ENCODE peak calls at places on chromosomes 5 and 9, in six cellular contexts. N is mucosa of descending colon, D is fibroblast of pulmonary artery, K is left ventricle myocardium inferior, Y is tibial nerve, P is fibroblast of the aortic adventitia. M is an unnamed sample.

GRCh38 chr5:27217160-27217956 is 179.0 kb upstream of the CDH9 start:
- DNase-seq in N (no peak), D (no peak), K (no peak), Y (no peak), P (no peak), M (no peak)

GRCh38 chr5:150801117-150801927 is 22.8 kb downstream of the SMIM3 start:
- DNase-seq in N (no peak), D (peak; percentile 85), K (no peak), Y (peak; percentile 25), P (peak; percentile 88), M (peak; percentile 78)

GRCh38 chr5:173320259-173320658 is 8.0 kb downstream of the STC2 start:
- DNase-seq in N (no peak), D (no peak), K (peak; percentile 85), Y (no peak), P (no peak), M (no peak)

GRCh38 chr9:80059979-80060378 is 488.2 kb downstream of the TLE4 start:
- DNase-seq in N (no peak), D (no peak), K (no peak), Y (no peak), P (no peak), M (no peak)

GRCh38 chr9:9142001-9142400 is 1342.4 kb upstream of the DMAC1 start:
- DNase-seq in N (no peak), D (no peak), K (no peak), Y (no peak), P (no peak), M (no peak)

GRCh38 chr9:128412120-128412790 is 8.4 kb upstream of the CERCAM start:
- DNase-seq in N (no peak), D (peak; percentile 51), K (peak; percentile 31), Y (peak; percentile 46), P (peak; percentile 36), M (peak; percentile 61)

GRCh38 chr9:34522091-34522887 is 501 bp downstream of the ENHO start:
- DNase-seq in N (no peak), D (no peak), K (peak; percentile 27), Y (no peak), P (no peak), M (no peak)

GRCh38 chr5:148920646-148921288 is 94.4 kb downstream of the ADRB2 start:
- DNase-seq in N (no peak), D (no peak), K (no peak), Y (no peak), P (no peak), M (no peak)

GRCh38 chr5:9653811-9654210 is 23.7 kb upstream of the TAS2R1 start:
- DNase-seq in N (no peak), D (peak; percentile 95), K (peak; percentile 70), Y (no peak), P (peak; percentile 93), M (peak; percentile 97)

GRCh38 chr9:84140535-84141101 is 160.0 kb downstream of the RMI1 start:
- DNase-seq in N (peak; percentile 83), D (peak; percentile 19), K (no peak), Y (no peak), P (peak; percentile 27), M (peak; percentile 43)

GRCh38 chr9:93827545-93828330 is 127.4 kb downstream of the BARX1 start:
- DNase-seq in N (peak; percentile 52), D (peak; percentile 47), K (no peak), Y (no peak), P (peak; percentile 29), M (peak; percentile 62)

GRCh38 chr5:174327317-174327864 is 281.9 kb downstream of the NSG2 start:
- DNase-seq in N (no peak), D (peak; percentile 83), K (peak; percentile 56), Y (peak; percentile 35), P (peak; percentile 80), M (peak; percentile 88)

GRCh38 chr9:118459832-118460425 is 755.7 kb downstream of the TLR4 start:
- DNase-seq in N (no peak), D (no peak), K (no peak), Y (no peak), P (no peak), M (no peak)

GRCh38 chr5:19745247-19745646 is 242.8 kb downstream of the CDH18 start:
- DNase-seq in N (no peak), D (no peak), K (no peak), Y (no peak), P (no peak), M (no peak)

GRCh38 chr9:76456202-76456926 is 2.6 kb upstream of the GCNT1 start:
- DNase-seq in N (peak; percentile 76), D (peak; percentile 46), K (no peak), Y (no peak), P (peak; percentile 63), M (peak; percentile 57)

GRCh38 chr5:86757824-86758223 is 140.1 kb downstream of the COX7C start:
- DNase-seq in N (no peak), D (peak; percentile 4), K (no peak), Y (no peak), P (peak; percentile 5), M (no peak)

GRCh38 chr5:125655156-125655555 is 768.1 kb upstream of the GRAMD2B start:
- DNase-seq in N (no peak), D (peak; percentile 10), K (no peak), Y (no peak), P (no peak), M (no peak)

GRCh38 chr5:65815156-65815555 is 93.2 kb downstream of the NLN start:
- DNase-seq in N (no peak), D (peak; percentile 47), K (no peak), Y (no peak), P (no peak), M (no peak)

GRCh38 chr9:69342769-69343168 is 17.8 kb downstream of the ENTREP1 start:
- DNase-seq in N (no peak), D (no peak), K (no peak), Y (no peak), P (no peak), M (no peak)

GRCh38 chr5:133397986-133398645 is 214.2 kb downstream of the FSTL4 start:
- DNase-seq in N (no peak), D (no peak), K (no peak), Y (no peak), P (no peak), M (no peak)

GRCh38 chr5:157025093-157025698 is 33.7 kb downstream of the HAVCR1 start:
- DNase-seq in N (no peak), D (no peak), K (no peak), Y (no peak), P (no peak), M (no peak)

GRCh38 chr9:127910613-127911205 is 6.1 kb downstream of the ST6GALNAC4 start:
- DNase-seq in N (no peak), D (peak; percentile 34), K (no peak), Y (no peak), P (peak; percentile 48), M (peak; percentile 27)

GRCh38 chr5:116626272-116626723 is 51.7 kb upstream of the SEMA6A start:
- DNase-seq in N (no peak), D (peak; percentile 90), K (peak; percentile 68), Y (peak; percentile 97), P (peak; percentile 46), M (peak; percentile 3)

GRCh38 chr9:93686127-93686879 is 109.9 kb downstream of the PHF2 start:
- DNase-seq in N (no peak), D (no peak), K (no peak), Y (peak; percentile 2), P (no peak), M (no peak)

GRCh38 chr9:89483592-89484474 is 14.1 kb downstream of the SEMA4D start:
- DNase-seq in N (peak; percentile 87), D (no peak), K (no peak), Y (no peak), P (no peak), M (no peak)

GRCh38 chr9:126708178-126708577 is 94.5 kb downstream of the LMX1B start:
- DNase-seq in N (no peak), D (no peak), K (no peak), Y (no peak), P (no peak), M (no peak)

GRCh38 chr5:151696470-151697061 is 9.9 kb upstream of the SPARC start:
- DNase-seq in N (peak; percentile 60), D (peak; percentile 96), K (peak; percentile 61), Y (peak; percentile 58), P (peak; percentile 100), M (peak; percentile 99)

GRCh38 chr9:98998441-98999151 is 54.9 kb downstream of the COL15A1 start:
- DNase-seq in N (peak; percentile 77), D (peak; percentile 64), K (peak; percentile 89), Y (peak; percentile 81), P (peak; percentile 90), M (peak; percentile 75)

GRCh38 chr5:60677831-60678664 is 21.9 kb downstream of the DEPDC1B start:
- DNase-seq in N (no peak), D (peak; percentile 80), K (no peak), Y (no peak), P (peak; percentile 80), M (peak; percentile 79)

GRCh38 chr5:114018178-114018577 is 343.7 kb upstream of the KCNN2 start:
- DNase-seq in N (no peak), D (no peak), K (no peak), Y (no peak), P (no peak), M (peak; percentile 30)

GRCh38 chr5:40842351-40842750 is 1.2 kb downstream of the CARD6 start:
- DNase-seq in N (no peak), D (peak; percentile 33), K (no peak), Y (no peak), P (peak; percentile 51), M (peak; percentile 24)
- H3K4me3 ChIP-seq in N (no peak overlapping the region), D (peak overlapping the region; percentile 61), K (peak overlapping the region; percentile 59), Y (no peak overlapping the region), P (peak overlapping the region; percentile 69), M (peak overlapping the region; percentile 87)

DNA sequence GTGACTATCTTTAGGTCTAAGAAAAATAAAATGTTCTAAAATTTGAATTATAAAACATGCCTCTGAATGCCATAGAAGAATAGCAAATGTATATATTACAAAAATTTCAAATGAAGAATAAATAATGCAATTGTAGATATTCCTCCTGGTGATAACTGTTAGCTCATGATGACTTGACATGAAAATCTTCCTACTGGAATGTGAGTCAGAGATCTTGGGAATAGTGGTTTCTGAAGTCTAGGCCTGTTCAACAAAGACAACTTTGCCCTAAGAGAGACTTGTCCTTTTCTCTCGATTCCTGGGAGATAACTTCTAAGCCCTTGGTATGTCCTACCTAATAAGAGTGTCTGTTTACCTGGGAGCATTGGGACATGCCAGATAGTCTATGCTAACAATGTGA is 746.3 kb upstream of the RIOK2 start:
- DNase-seq in N (no peak), D (peak; percentile 4), K (no peak), Y (no peak), P (peak; percentile 7), M (no peak)
- H3K4me3 ChIP-seq in N (no peak overlapping the region), D (no peak overlapping the region), K (no peak overlapping the region), Y (no peak overlapping the region), P (no peak overlapping the region), M (no peak overlapping the region)

DNA sequence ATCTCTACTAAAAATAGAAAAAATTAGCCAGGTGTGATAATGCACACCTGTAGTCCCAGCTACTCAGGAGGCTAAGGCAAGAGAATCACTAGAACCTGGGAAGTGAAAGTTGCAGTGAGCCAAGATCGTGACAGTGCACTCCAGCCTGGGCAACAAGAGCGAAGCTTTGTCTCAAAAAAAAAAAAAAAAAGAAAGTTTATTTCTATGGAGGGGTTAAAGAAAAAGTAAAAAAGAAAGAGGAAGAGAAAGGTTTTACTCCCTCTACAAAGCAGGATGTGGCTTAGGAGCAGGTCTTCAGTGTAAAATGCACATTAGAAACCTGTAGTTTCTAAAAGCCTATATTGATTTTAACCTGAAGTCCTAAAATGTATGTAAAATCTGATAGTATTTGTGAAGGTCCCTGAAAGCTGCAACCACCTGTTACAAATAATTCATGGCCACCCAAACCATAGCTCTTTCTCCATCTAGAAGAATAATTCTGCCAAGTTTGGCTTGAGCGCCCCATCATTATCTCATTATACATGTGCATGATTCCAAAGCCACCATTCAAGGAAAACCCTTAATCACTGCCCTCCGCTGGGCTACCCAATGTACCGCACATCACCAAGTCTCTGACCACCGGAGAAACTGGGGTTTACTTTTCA is 3.4 kb downstream of the FNBP1 start:
- DNase-seq in N (no peak), D (no peak), K (no peak), Y (no peak), P (peak; percentile 23), M (no peak)
- H3K4me3 ChIP-seq in N (no peak overlapping the region), D (no peak overlapping the region), K (no peak overlapping the region), Y (no peak overlapping the region), P (no peak overlapping the region), M (no peak overlapping the region)

GRCh38 chr9:131748411-131748955 is 8.6 kb upstream of the RAPGEF1 start:
- DNase-seq in N (no peak), D (no peak), K (no peak), Y (no peak), P (no peak), M (no peak)
- H3K4me3 ChIP-seq in N (no peak overlapping the region), D (no peak overlapping the region), K (no peak overlapping the region), Y (no peak overlapping the region), P (no peak overlapping the region), M (no peak overlapping the region)

M was measured in adipocyte.